ENCODE peak calls at places on chromosome 15, in five cellular contexts. One of them, this sample, is unnamed.

GRCh38 chr15:64740361-64741170 is 34.8 kb downstream of the RBPMS2 start:
- DNase-seq in SK-N-SH: peak
- DNase-seq in HepG2: peak
- DNase-seq in GM12878: no peak
- DNase-seq in K562: peak
- DNase-seq in this sample: no peak

GRCh38 chr15:96347181-96348111 is 16.9 kb downstream of the NR2F2 start:
- DNase-seq in SK-N-SH: no peak
- DNase-seq in HepG2: no peak
- DNase-seq in GM12878: no peak
- DNase-seq in K562: peak
- DNase-seq in this sample: no peak

GRCh38 chr15:66326051-66326450 is 30.4 kb downstream of the TIPIN start:
- DNase-seq in SK-N-SH: no peak
- DNase-seq in HepG2: no peak
- DNase-seq in GM12878: no peak
- DNase-seq in K562: no peak
- DNase-seq in this sample: no peak

GRCh38 chr15:82531496-82532382 is 8.5 kb downstream of the RPS17 start:
- DNase-seq in SK-N-SH: no peak
- DNase-seq in HepG2: no peak
- DNase-seq in GM12878: no peak
- DNase-seq in K562: no peak
- DNase-seq in this sample: no peak

GRCh38 chr15:82263350-82263749 is 732 bp downstream of the SAXO2 start:
- DNase-seq in SK-N-SH: peak
- DNase-seq in HepG2: peak
- DNase-seq in GM12878: no peak
- DNase-seq in K562: no peak
- DNase-seq in this sample: no peak

GRCh38 chr15:80494311-80494710 is 90.1 kb downstream of the ARNT2 start:
- DNase-seq in SK-N-SH: no peak
- DNase-seq in HepG2: peak
- DNase-seq in GM12878: no peak
- DNase-seq in K562: no peak
- DNase-seq in this sample: no peak

GRCh38 chr15:39075311-39075710 is 505.6 kb upstream of the THBS1 start:
- DNase-seq in SK-N-SH: no peak
- DNase-seq in HepG2: no peak
- DNase-seq in GM12878: no peak
- DNase-seq in K562: no peak
- DNase-seq in this sample: no peak

GRCh38 chr15:72790302-72790955 is 6.9 kb upstream of the ADPGK start:
- DNase-seq in SK-N-SH: no peak
- DNase-seq in HepG2: no peak
- DNase-seq in GM12878: no peak
- DNase-seq in K562: no peak
- DNase-seq in this sample: no peak

GRCh38 chr15:87387681-87388240 is 868.8 kb downstream of the NTRK3 start:
- DNase-seq in SK-N-SH: no peak
- DNase-seq in HepG2: no peak
- DNase-seq in GM12878: no peak
- DNase-seq in K562: no peak
- DNase-seq in this sample: no peak

GRCh38 chr15:57376695-57377477 is 581 bp downstream of the CGNL1 start:
- DNase-seq in SK-N-SH: no peak
- DNase-seq in HepG2: peak
- DNase-seq in GM12878: no peak
- DNase-seq in K562: no peak
- DNase-seq in this sample: no peak

GRCh38 chr15:80831192-80831591 is 52.0 kb downstream of the CEMIP start:
- DNase-seq in SK-N-SH: no peak
- DNase-seq in HepG2: no peak
- DNase-seq in GM12878: no peak
- DNase-seq in K562: no peak
- DNase-seq in this sample: no peak

GRCh38 chr15:75167588-75168076 is 34.0 kb upstream of the C15orf39 start:
- DNase-seq in SK-N-SH: no peak
- DNase-seq in HepG2: no peak
- DNase-seq in GM12878: no peak
- DNase-seq in K562: no peak
- DNase-seq in this sample: no peak

GRCh38 chr15:57061281-57061680 is 142.8 kb downstream of the TCF12 start:
- DNase-seq in SK-N-SH: no peak
- DNase-seq in HepG2: no peak
- DNase-seq in GM12878: no peak
- DNase-seq in K562: no peak
- DNase-seq in this sample: no peak

GRCh38 chr15:51025454-51025846 is 69.3 kb downstream of the TNFAIP8L3 start:
- DNase-seq in SK-N-SH: no peak
- DNase-seq in HepG2: no peak
- DNase-seq in GM12878: no peak
- DNase-seq in K562: no peak
- DNase-seq in this sample: no peak

GRCh38 chr15:98787190-98787589 is 138.9 kb downstream of the IGF1R start:
- DNase-seq in SK-N-SH: no peak
- DNase-seq in HepG2: no peak
- DNase-seq in GM12878: no peak
- DNase-seq in K562: no peak
- DNase-seq in this sample: no peak

GRCh38 chr15:25790003-25790660 is 73.0 kb downstream of the ATP10A start:
- DNase-seq in SK-N-SH: no peak
- DNase-seq in HepG2: no peak
- DNase-seq in GM12878: no peak
- DNase-seq in K562: no peak
- DNase-seq in this sample: no peak

GRCh38 chr15:66646308-66646707 is 55.7 kb upstream of the SMAD6 start:
- DNase-seq in SK-N-SH: no peak
- DNase-seq in HepG2: no peak
- DNase-seq in GM12878: no peak
- DNase-seq in K562: no peak
- DNase-seq in this sample: no peak

GRCh38 chr15:57472861-57473260 is 96.6 kb downstream of the CGNL1 start:
- DNase-seq in SK-N-SH: no peak
- DNase-seq in HepG2: no peak
- DNase-seq in GM12878: no peak
- DNase-seq in K562: no peak
- DNase-seq in this sample: no peak

GRCh38 chr15:42285042-42285441 is 11.8 kb upstream of the TMEM87A start:
- DNase-seq in SK-N-SH: no peak
- DNase-seq in HepG2: no peak
- DNase-seq in GM12878: no peak
- DNase-seq in K562: no peak
- DNase-seq in this sample: no peak
- TF ChIP-seq ZBTB33 in SK-N-SH: no peak
- TF ChIP-seq ZBTB33 in HepG2: no peak
- TF ChIP-seq ZBTB33 in GM12878: no peak
- TF ChIP-seq ZBTB33 in K562: no peak
- TF ChIP-seq ZBTB33 in this sample: no peak

DNA sequence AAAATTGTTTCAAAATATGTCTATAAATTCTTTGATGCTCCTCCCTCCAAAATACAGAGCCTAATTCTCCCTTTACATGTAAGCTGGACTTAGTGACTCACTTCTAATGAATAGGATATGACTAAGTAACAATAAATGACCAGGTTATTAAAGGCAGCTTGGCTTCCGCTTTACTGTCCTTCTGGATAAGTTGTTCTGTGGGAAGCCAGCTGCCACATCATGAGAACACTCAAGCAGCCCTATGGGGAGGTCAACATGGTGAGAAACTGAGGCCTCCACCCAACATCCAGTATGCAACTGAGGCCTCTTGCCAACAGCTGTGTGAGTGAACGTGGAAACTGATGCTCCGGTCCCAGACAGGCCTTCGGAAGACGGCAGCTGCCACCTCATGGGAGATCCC is 247.3 kb upstream of the CHRM5 start:
- DNase-seq in SK-N-SH: no peak
- DNase-seq in HepG2: no peak
- DNase-seq in GM12878: no peak
- DNase-seq in K562: no peak
- DNase-seq in this sample: no peak
- TF ChIP-seq ZBTB33 in SK-N-SH: no peak
- TF ChIP-seq ZBTB33 in HepG2: no peak
- TF ChIP-seq ZBTB33 in GM12878: no peak
- TF ChIP-seq ZBTB33 in K562: no peak
- TF ChIP-seq ZBTB33 in this sample: no peak

GRCh38 chr15:90085565-90085964 is 16.7 kb downstream of the IDH2 start:
- DNase-seq in SK-N-SH: no peak
- DNase-seq in HepG2: no peak
- DNase-seq in GM12878: no peak
- DNase-seq in K562: no peak
- DNase-seq in this sample: no peak
- TF ChIP-seq ZBTB33 in SK-N-SH: no peak
- TF ChIP-seq ZBTB33 in HepG2: no peak
- TF ChIP-seq ZBTB33 in GM12878: no peak
- TF ChIP-seq ZBTB33 in K562: no peak
- TF ChIP-seq ZBTB33 in this sample: no peak

GRCh38 chr15:70762469-70763119 is 764 bp downstream of the UACA start:
- DNase-seq in SK-N-SH: peak
- DNase-seq in HepG2: no peak
- DNase-seq in GM12878: no peak
- DNase-seq in K562: no peak
- DNase-seq in this sample: peak
- TF ChIP-seq ZBTB33 in SK-N-SH: no peak
- TF ChIP-seq ZBTB33 in HepG2: no peak
- TF ChIP-seq ZBTB33 in GM12878: no peak
- TF ChIP-seq ZBTB33 in K562: no peak
- TF ChIP-seq ZBTB33 in this sample: no peak

DNA sequence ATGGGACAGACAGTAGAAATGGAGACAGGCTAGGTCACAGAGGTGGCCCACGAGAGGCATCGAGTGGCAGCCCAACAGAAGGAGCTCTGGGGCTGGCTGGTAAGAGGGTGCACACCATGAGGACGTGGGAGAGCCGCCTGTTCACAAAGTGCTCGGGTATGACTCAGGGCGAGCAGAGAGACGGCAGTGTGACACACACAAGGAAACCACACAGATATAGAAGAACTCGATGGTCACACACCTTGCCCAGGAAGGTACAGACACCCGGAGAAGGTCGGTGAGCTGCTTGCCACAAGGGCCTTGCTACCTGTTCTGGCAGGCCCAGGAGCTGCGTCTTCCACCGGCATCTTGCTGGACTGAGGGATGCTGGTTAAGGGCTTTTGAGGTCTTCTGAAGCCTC is 50.2 kb downstream of the CA12 start:
- DNase-seq in SK-N-SH: no peak
- DNase-seq in HepG2: no peak
- DNase-seq in GM12878: no peak
- DNase-seq in K562: peak
- DNase-seq in this sample: no peak
- TF ChIP-seq ZBTB33 in SK-N-SH: no peak
- TF ChIP-seq ZBTB33 in HepG2: no peak
- TF ChIP-seq ZBTB33 in GM12878: no peak
- TF ChIP-seq ZBTB33 in K562: no peak
- TF ChIP-seq ZBTB33 in this sample: no peak